ENCODE peak calls at places on chromosomes 4 and X, in eight cellular contexts. M is T-helper 1 cell; U is NCI-H1092 treated with DMSO at 0.1 percent for 48 hours; C is H7; W is GM23338; Y is activated T-cell treated with anti-CD3 and anti-CD28 coated beads, Interleukin-2, amount 50 U/mL, for 24 hours; V is body of pancreas; O is WTC11. F is an unnamed sample.

GRCh38 chrX:154991039-154991438 is 31.5 kb downstream of the F8 start:
- DNase-seq in M (no peak), U (no peak), C (no peak), W (no peak), Y (no peak), V (no peak), O (no peak), F (no peak)

GRCh38 chrX:49166914-49167739 is 4.6 kb downstream of the MAGIX start:
- DNase-seq in M (peak), U (peak), C (peak), W (peak), Y (peak), V (no peak), O (no peak), F (peak)

GRCh38 chrX:50107470-50107869 is 93.3 kb downstream of the AKAP4 start:
- DNase-seq in M (no peak), U (no peak), C (no peak), W (no peak), Y (no peak), V (no peak), O (no peak), F (no peak)

GRCh38 chr4:144374065-144374464 is 233.5 kb upstream of the GYPA start:
- DNase-seq in M (no peak), U (no peak), C (no peak), W (peak), Y (no peak), V (no peak), O (no peak), F (no peak)

GRCh38 chr4:103493450-103494159 is 226.2 kb downstream of the TACR3 start:
- DNase-seq in M (no peak), U (no peak), C (no peak), W (no peak), Y (no peak), V (no peak), O (no peak), F (no peak)

GRCh38 chr4:105923507-105924238 is 28.4 kb downstream of the NPNT start:
- DNase-seq in M (no peak), U (no peak), C (no peak), W (no peak), Y (no peak), V (no peak), O (no peak), F (no peak)

GRCh38 chr4:77538574-77539157 is 67.0 kb upstream of the CXCL13 start:
- DNase-seq in M (no peak), U (no peak), C (no peak), W (no peak), Y (no peak), V (peak), O (no peak), F (no peak)

GRCh38 chr4:155371432-155372043 is 5.2 kb downstream of the MAP9 start:
- DNase-seq in M (no peak), U (peak), C (no peak), W (peak), Y (no peak), V (no peak), O (no peak), F (no peak)

GRCh38 chr4:97330915-97331314 is 812.4 kb downstream of the STPG2 start:
- DNase-seq in M (no peak), U (no peak), C (no peak), W (no peak), Y (no peak), V (no peak), O (no peak), F (no peak)

GRCh38 chr4:170011921-170012628 is 14.1 kb downstream of the MFAP3L start:
- DNase-seq in M (no peak), U (no peak), C (no peak), W (no peak), Y (no peak), V (no peak), O (no peak), F (peak)

GRCh38 chrX:105822138-105823091 is at the start of gene NRK:
- DNase-seq in M (no peak), U (no peak), C (peak), W (peak), Y (no peak), V (peak), O (peak), F (no peak)

GRCh38 chr4:143626134-143626859 is 74.2 kb downstream of the FREM3 start:
- DNase-seq in M (no peak), U (peak), C (no peak), W (no peak), Y (no peak), V (peak), O (no peak), F (no peak)